ENCODE peak calls at places on chromosomes 16 and 17, in five cellular contexts. V, K, X, S and O are unnamed samples.

GRCh38 chr17:66932295-66932694 is 32.2 kb upstream of the CACNG4 start:
- DNase-seq in S (no peak), X (no peak), K (no peak), V (no peak), O (no peak)

GRCh38 chr17:42720996-42721583 is 23.8 kb downstream of the EZH1 start:
- DNase-seq in X (peak; percentile 25), K (no peak), V (peak; percentile 76), S (no peak), O (no peak)

GRCh38 chr17:69524854-69525253 is 110.4 kb downstream of the MAP2K6 start:
- DNase-seq in V (no peak), K (no peak), S (no peak), X (no peak), O (no peak)

GRCh38 chr17:6231886-6232767 is 161.9 kb downstream of the WSCD1 start:
- DNase-seq in S (no peak), X (no peak), V (peak; percentile 2), K (no peak), O (peak; percentile 51)

GRCh38 chr16:48169896-48170295 is 14.1 kb upstream of the ABCC12 start:
- DNase-seq in K (no peak), V (no peak), X (no peak), S (no peak), O (no peak)

GRCh38 chr17:10205549-10206185 is 7.3 kb upstream of the GAS7 start:
- DNase-seq in V (no peak), K (no peak), X (no peak), S (no peak), O (no peak)

GRCh38 chr16:17339764-17340541 is 130.8 kb downstream of the XYLT1 start:
- DNase-seq in S (no peak), K (no peak), X (no peak), V (no peak), O (peak; percentile 79)

GRCh38 chr17:21213491-21214014 is 408 bp downstream of the TMEM11 start:
- DNase-seq in S (peak; percentile 57), K (no peak), V (no peak), X (peak; percentile 34), O (no peak)

GRCh38 chr17:52147431-52147830 is 11.1 kb downstream of the CA10 start:
- DNase-seq in K (no peak), X (no peak), V (no peak), S (no peak), O (no peak)

GRCh38 chr17:4531988-4532736 is 23.0 kb downstream of the MYBBP1A start:
- DNase-seq in S (no peak), V (no peak), K (no peak), X (no peak), O (no peak)

GRCh38 chr17:67194134-67194533 is 50.9 kb downstream of the HELZ start:
- DNase-seq in K (no peak), X (no peak), V (no peak), S (no peak), O (peak; percentile 79)

GRCh38 chr17:75552847-75553552 is 27.5 kb downstream of the LLGL2 start:
- DNase-seq in K (no peak), X (no peak), S (no peak), V (no peak), O (peak; percentile 100)

GRCh38 chr16:1812732-1813163 is 13.9 kb downstream of the HAGH start:
- DNase-seq in V (peak; percentile 73), K (peak; percentile 54), S (no peak), X (peak; percentile 84), O (peak; percentile 79)

GRCh38 chr16:67199011-67199807 is at the start of gene ELMO3:
- DNase-seq in S (no peak), V (no peak), K (no peak), X (peak; percentile 82), O (peak; percentile 95)